ENCODE peak calls at places on chromosome 22, in eight cellular contexts. One of them, this sample, is unnamed.

GRCh38 chr22:45485271-45485670 is 17.4 kb upstream of the FBLN1 start:
- DNase-seq in EL: no peak
- DNase-seq in stimulated activated CD8-positive, alpha-beta memory T cell treated with anti-CD3 and anti-CD28 coated beads, Interleukin-2, amount 100 ng/mL, for 1 hour: no peak
- DNase-seq in T-helper 2 cell: no peak
- DNase-seq in Panc1: no peak
- DNase-seq in KBM-7: no peak
- DNase-seq in endothelial cell: no peak
- DNase-seq in neural crest cell: no peak
- DNase-seq in this sample: no peak

GRCh38 chr22:50306753-50307749 is at the start of gene PLXNB2:
- DNase-seq in EL: peak; percentile 80
- DNase-seq in stimulated activated CD8-positive, alpha-beta memory T cell treated with anti-CD3 and anti-CD28 coated beads, Interleukin-2, amount 100 ng/mL, for 1 hour: no peak
- DNase-seq in T-helper 2 cell: no peak
- DNase-seq in Panc1: no peak
- DNase-seq in KBM-7: peak; percentile 81
- DNase-seq in endothelial cell: peak; percentile 67
- DNase-seq in neural crest cell: peak; percentile 64
- DNase-seq in this sample: peak; percentile 40

GRCh38 chr22:41252365-41252764 is 11.6 kb upstream of the CHADL start:
- DNase-seq in EL: no peak
- DNase-seq in stimulated activated CD8-positive, alpha-beta memory T cell treated with anti-CD3 and anti-CD28 coated beads, Interleukin-2, amount 100 ng/mL, for 1 hour: no peak
- DNase-seq in T-helper 2 cell: no peak
- DNase-seq in Panc1: no peak
- DNase-seq in KBM-7: no peak
- DNase-seq in endothelial cell: no peak
- DNase-seq in neural crest cell: no peak
- DNase-seq in this sample: no peak

GRCh38 chr22:30287626-30288413 is 1.5 kb downstream of the CASTOR1 start:
- DNase-seq in EL: peak; percentile 93
- DNase-seq in stimulated activated CD8-positive, alpha-beta memory T cell treated with anti-CD3 and anti-CD28 coated beads, Interleukin-2, amount 100 ng/mL, for 1 hour: peak; percentile 71
- DNase-seq in T-helper 2 cell: peak; percentile 81
- DNase-seq in Panc1: peak; percentile 65
- DNase-seq in KBM-7: peak; percentile 96
- DNase-seq in endothelial cell: peak; percentile 82
- DNase-seq in neural crest cell: peak; percentile 67
- DNase-seq in this sample: peak; percentile 66

GRCh38 chr22:44870021-44870420 is 117.6 kb downstream of the ARHGAP8 start:
- DNase-seq in EL: no peak
- DNase-seq in stimulated activated CD8-positive, alpha-beta memory T cell treated with anti-CD3 and anti-CD28 coated beads, Interleukin-2, amount 100 ng/mL, for 1 hour: no peak
- DNase-seq in T-helper 2 cell: no peak
- DNase-seq in Panc1: no peak
- DNase-seq in KBM-7: no peak
- DNase-seq in endothelial cell: no peak
- DNase-seq in neural crest cell: no peak
- DNase-seq in this sample: no peak

GRCh38 chr22:38069372-38070249 is 12.4 kb downstream of the PICK1 start:
- DNase-seq in EL: no peak
- DNase-seq in stimulated activated CD8-positive, alpha-beta memory T cell treated with anti-CD3 and anti-CD28 coated beads, Interleukin-2, amount 100 ng/mL, for 1 hour: no peak
- DNase-seq in T-helper 2 cell: no peak
- DNase-seq in Panc1: no peak
- DNase-seq in KBM-7: peak; percentile 38
- DNase-seq in endothelial cell: no peak
- DNase-seq in neural crest cell: peak; percentile 57
- DNase-seq in this sample: no peak

GRCh38 chr22:49966041-49966715 is 5.6 kb downstream of the PIM3 start:
- DNase-seq in EL: no peak
- DNase-seq in stimulated activated CD8-positive, alpha-beta memory T cell treated with anti-CD3 and anti-CD28 coated beads, Interleukin-2, amount 100 ng/mL, for 1 hour: no peak
- DNase-seq in T-helper 2 cell: no peak
- DNase-seq in Panc1: no peak
- DNase-seq in KBM-7: no peak
- DNase-seq in endothelial cell: peak; percentile 6
- DNase-seq in neural crest cell: peak; percentile 1
- DNase-seq in this sample: no peak

GRCh38 chr22:19879248-19879575 is 24.5 kb upstream of the GNB1L start:
- DNase-seq in EL: no peak
- DNase-seq in stimulated activated CD8-positive, alpha-beta memory T cell treated with anti-CD3 and anti-CD28 coated beads, Interleukin-2, amount 100 ng/mL, for 1 hour: no peak
- DNase-seq in T-helper 2 cell: no peak
- DNase-seq in Panc1: no peak
- DNase-seq in KBM-7: no peak
- DNase-seq in endothelial cell: no peak
- DNase-seq in neural crest cell: no peak
- DNase-seq in this sample: no peak

GRCh38 chr22:35430897-35431322 is 31.0 kb downstream of the MCM5 start:
- DNase-seq in EL: peak; percentile 93
- DNase-seq in stimulated activated CD8-positive, alpha-beta memory T cell treated with anti-CD3 and anti-CD28 coated beads, Interleukin-2, amount 100 ng/mL, for 1 hour: peak; percentile 38
- DNase-seq in T-helper 2 cell: peak; percentile 55
- DNase-seq in Panc1: peak; percentile 35
- DNase-seq in KBM-7: peak; percentile 78
- DNase-seq in endothelial cell: peak; percentile 96
- DNase-seq in neural crest cell: peak; percentile 96
- DNase-seq in this sample: peak; percentile 36

GRCh38 chr22:27507935-27508504 is 293.5 kb downstream of the MN1 start:
- DNase-seq in EL: peak; percentile 72
- DNase-seq in stimulated activated CD8-positive, alpha-beta memory T cell treated with anti-CD3 and anti-CD28 coated beads, Interleukin-2, amount 100 ng/mL, for 1 hour: no peak
- DNase-seq in T-helper 2 cell: no peak
- DNase-seq in Panc1: no peak
- DNase-seq in KBM-7: no peak
- DNase-seq in endothelial cell: no peak
- DNase-seq in neural crest cell: no peak
- DNase-seq in this sample: no peak

GRCh38 chr22:47174096-47174495 is 411.6 kb downstream of the TBC1D22A start:
- DNase-seq in EL: no peak
- DNase-seq in stimulated activated CD8-positive, alpha-beta memory T cell treated with anti-CD3 and anti-CD28 coated beads, Interleukin-2, amount 100 ng/mL, for 1 hour: no peak
- DNase-seq in T-helper 2 cell: no peak
- DNase-seq in Panc1: no peak
- DNase-seq in KBM-7: no peak
- DNase-seq in endothelial cell: no peak
- DNase-seq in neural crest cell: no peak
- DNase-seq in this sample: no peak

GRCh38 chr22:37304595-37305343 is 22.5 kb downstream of the CYTH4 start:
- DNase-seq in EL: peak; percentile 61
- DNase-seq in stimulated activated CD8-positive, alpha-beta memory T cell treated with anti-CD3 and anti-CD28 coated beads, Interleukin-2, amount 100 ng/mL, for 1 hour: no peak
- DNase-seq in T-helper 2 cell: no peak
- DNase-seq in Panc1: no peak
- DNase-seq in KBM-7: no peak
- DNase-seq in endothelial cell: no peak
- DNase-seq in neural crest cell: no peak
- DNase-seq in this sample: peak; percentile 13

GRCh38 chr22:24758164-24758799 is 16.2 kb downstream of the PIWIL3 start:
- DNase-seq in EL: peak; percentile 59
- DNase-seq in stimulated activated CD8-positive, alpha-beta memory T cell treated with anti-CD3 and anti-CD28 coated beads, Interleukin-2, amount 100 ng/mL, for 1 hour: peak; percentile 4
- DNase-seq in T-helper 2 cell: peak; percentile 33
- DNase-seq in Panc1: no peak
- DNase-seq in KBM-7: peak; percentile 74
- DNase-seq in endothelial cell: peak; percentile 63
- DNase-seq in neural crest cell: peak; percentile 61
- DNase-seq in this sample: peak; percentile 23

GRCh38 chr22:47563406-47564157 is 801.1 kb downstream of the TBC1D22A start:
- DNase-seq in EL: no peak
- DNase-seq in stimulated activated CD8-positive, alpha-beta memory T cell treated with anti-CD3 and anti-CD28 coated beads, Interleukin-2, amount 100 ng/mL, for 1 hour: no peak
- DNase-seq in T-helper 2 cell: no peak
- DNase-seq in Panc1: no peak
- DNase-seq in KBM-7: no peak
- DNase-seq in endothelial cell: no peak
- DNase-seq in neural crest cell: no peak
- DNase-seq in this sample: no peak